ENCODE peak calls at places on chromosomes 11 and 22, in eight cellular contexts. V is stimulated activated naive CD4-positive, alpha-beta T cell; E is activated T-cell treated with anti-CD3 and anti-CD28 coated beads for 24 hours; C is EL; D is BE2C; Y is activated naive CD8-positive, alpha-beta T cell treated with anti-CD3 and anti-CD28 coated beads, Interleukin-2, amount 10 ng/mL, durations not matched to agents 7 days and 5 days; J is activated CD4-positive, alpha-beta T cell treated with anti-CD3 and anti-CD28 coated beads, Interleukin-2, amount 50 U/mL, for 24 hours; N is GM12891. F is an unnamed sample.

GRCh38 chr11:4025957-4026324 is 68.7 kb upstream of the RRM1 start:
- DNase-seq in V (no peak), E (no peak), C (peak; percentile 30), D (peak; percentile 11), Y (no peak), J (no peak), N (no peak), F (peak; percentile 34)

GRCh38 chr11:102279641-102280170 is 37.6 kb upstream of the BIRC3 start:
- DNase-seq in V (no peak), E (no peak), C (peak; percentile 72), D (no peak), Y (no peak), J (no peak), N (no peak), F (peak; percentile 70)

GRCh38 chr11:112498701-112499100 is 238.0 kb upstream of the PLET1 start:
- DNase-seq in V (no peak), E (no peak), C (peak; percentile 55), D (no peak), Y (no peak), J (no peak), N (no peak), F (no peak)

GRCh38 chr11:46389450-46390330 is 1.9 kb downstream of the CHRM4 start:
- DNase-seq in V (no peak), E (peak; percentile 37), C (peak; percentile 78), D (peak; percentile 81), Y (peak; percentile 74), J (no peak), N (peak; percentile 89), F (peak; percentile 54)

GRCh38 chr11:29280452-29280851 is 736.4 kb downstream of the KCNA4 start:
- DNase-seq in V (no peak), E (no peak), C (peak; percentile 15), D (no peak), Y (no peak), J (no peak), N (no peak), F (peak; percentile 57)

GRCh38 chr22:29026579-29026978 is 35.1 kb downstream of the C22orf31 start:
- DNase-seq in V (no peak), E (no peak), C (no peak), D (no peak), Y (no peak), J (no peak), N (no peak), F (no peak)

GRCh38 chr11:134543144-134544044 is 131.4 kb upstream of the B3GAT1 start:
- DNase-seq in V (no peak), E (no peak), C (no peak), D (no peak), Y (peak; percentile 8), J (no peak), N (no peak), F (no peak)

GRCh38 chr11:63682045-63682915 is 980 bp downstream of the RTN3 start:
- DNase-seq in V (no peak), E (no peak), C (peak; percentile 42), D (peak; percentile 14), Y (no peak), J (no peak), N (no peak), F (peak; percentile 19)

GRCh38 chr22:23383491-23384450 is 196.3 kb downstream of the IGLL1 start:
- DNase-seq in V (no peak), E (no peak), C (no peak), D (peak; percentile 69), Y (no peak), J (no peak), N (no peak), F (no peak)

GRCh38 chr11:58505849-58506248 is 2.1 kb downstream of the OR5B21 start:
- DNase-seq in V (no peak), E (no peak), C (no peak), D (no peak), Y (no peak), J (no peak), N (no peak), F (no peak)

GRCh38 chr11:128406365-128406706 is 181.0 kb downstream of the ETS1 start:
- DNase-seq in V (no peak), E (no peak), C (peak; percentile 43), D (no peak), Y (no peak), J (no peak), N (no peak), F (no peak)

GRCh38 chr22:24803064-24803542 is 2.9 kb upstream of the SGSM1 start:
- DNase-seq in V (peak; percentile 6), E (peak; percentile 48), C (peak; percentile 40), D (peak; percentile 73), Y (peak; percentile 53), J (peak; percentile 40), N (peak; percentile 41), F (peak; percentile 17)

GRCh38 chr11:34976496-34976895 is 60.1 kb downstream of the PDHX start:
- DNase-seq in V (no peak), E (no peak), C (no peak), D (no peak), Y (no peak), J (no peak), N (no peak), F (no peak)

GRCh38 chr11:77299528-77299993 is 1.9 kb downstream of the GDPD4 start:
- DNase-seq in V (no peak), E (no peak), C (peak; percentile 32), D (peak; percentile 31), Y (no peak), J (no peak), N (no peak), F (peak; percentile 18)

GRCh38 chr11:34564406-34564805 is 50.8 kb upstream of the ELF5 start:
- DNase-seq in V (no peak), E (no peak), C (peak; percentile 43), D (no peak), Y (no peak), J (no peak), N (no peak), F (no peak)

GRCh38 chr11:223921-224320 is 12.2 kb downstream of the SIRT3 start:
- DNase-seq in V (no peak), E (no peak), C (no peak), D (no peak), Y (no peak), J (no peak), N (no peak), F (no peak)

GRCh38 chr11:128394436-128395089 is 192.8 kb downstream of the ETS1 start:
- DNase-seq in V (no peak), E (no peak), C (no peak), D (peak; percentile 52), Y (no peak), J (no peak), N (no peak), F (no peak)

GRCh38 chr22:38826386-38826785 is 17.4 kb downstream of the NPTXR start:
- DNase-seq in V (no peak), E (no peak), C (no peak), D (no peak), Y (no peak), J (no peak), N (no peak), F (no peak)

GRCh38 chr22:41481925-41482318 is 13.0 kb downstream of the ACO2 start:
- DNase-seq in V (no peak), E (no peak), C (no peak), D (no peak), Y (no peak), J (no peak), N (no peak), F (no peak)

F was measured in LHCN-M2.